ENCODE peak calls at places on chromosomes 4 and X, in eight cellular contexts. M is stimulated activated CD4-positive, alpha-beta T cell treated with anti-CD3 and anti-CD28 coated beads, Interleukin-2, amount 100 ng/mL, for 48 hours; H is T-helper 9 cell; Q is T-helper 2 cell; Z is lower leg skin; S is CD8-positive, alpha-beta memory T cell; L is skeletal muscle cell; A is LoVo. I is an unnamed sample.

GRCh38 chrX:1419545-1420355 is 27.8 kb upstream of the SLC25A6 start:
- DNase-seq in M (no peak), H (no peak), Q (no peak), Z (no peak), S (no peak), L (no peak), A (no peak), I (no peak)

GRCh38 chr4:151276787-151277557 is at the start of gene PRSS48:
- DNase-seq in M (peak), H (peak), Q (no peak), Z (no peak), S (no peak), L (peak), A (peak), I (peak)

GRCh38 chr4:932713-933070 is 432 bp downstream of the TMEM175 start:
- DNase-seq in M (no peak), H (no peak), Q (no peak), Z (no peak), S (no peak), L (no peak), A (peak), I (no peak)

GRCh38 chrX:43456906-43457305 is 199.2 kb upstream of the MAOA start:
- DNase-seq in M (no peak), H (no peak), Q (no peak), Z (no peak), S (no peak), L (no peak), A (no peak), I (no peak)

GRCh38 chr4:145433684-145434083 is 48.0 kb upstream of the SMAD1 start:
- DNase-seq in M (no peak), H (no peak), Q (no peak), Z (no peak), S (no peak), L (no peak), A (no peak), I (no peak)

GRCh38 chrX:67384403-67384802 is 159.4 kb upstream of the AR start:
- DNase-seq in M (no peak), H (no peak), Q (no peak), Z (no peak), S (no peak), L (no peak), A (no peak), I (no peak)

GRCh38 chr4:52059372-52059771 is 8.3 kb downstream of the SPATA18 start:
- DNase-seq in M (no peak), H (no peak), Q (no peak), Z (peak), S (no peak), L (peak), A (peak), I (no peak)

GRCh38 chrX:123223859-123224258 is 39.8 kb downstream of the GRIA3 start:
- DNase-seq in M (no peak), H (no peak), Q (no peak), Z (no peak), S (no peak), L (no peak), A (no peak), I (no peak)

GRCh38 chr4:54099959-54100606 is at the start of gene GSX2:
- DNase-seq in M (no peak), H (no peak), Q (no peak), Z (no peak), S (no peak), L (no peak), A (no peak), I (no peak)

GRCh38 chr4:11805837-11806236 is 377.1 kb upstream of the HS3ST1 start:
- DNase-seq in M (no peak), H (no peak), Q (no peak), Z (no peak), S (no peak), L (no peak), A (peak), I (no peak)

GRCh38 chr4:138255917-138256597 is 13.9 kb upstream of the SLC7A11 start:
- DNase-seq in M (no peak), H (no peak), Q (no peak), Z (no peak), S (no peak), L (no peak), A (no peak), I (no peak)

GRCh38 chrX:2346158-2346557 is 154.6 kb downstream of the DHRSX start:
- DNase-seq in M (no peak), H (no peak), Q (no peak), Z (no peak), S (no peak), L (no peak), A (no peak), I (no peak)

GRCh38 chrX:16488959-16489358 is 161.0 kb upstream of the S100G start:
- DNase-seq in M (no peak), H (no peak), Q (no peak), Z (no peak), S (no peak), L (no peak), A (no peak), I (no peak)

GRCh38 chr4:186203391-186203802 is 12.0 kb downstream of the CYP4V2 start:
- DNase-seq in M (no peak), H (no peak), Q (no peak), Z (no peak), S (peak), L (no peak), A (no peak), I (no peak)

GRCh38 chrX:8242431-8242830 is 71.4 kb upstream of the VCX2 start:
- DNase-seq in M (no peak), H (no peak), Q (no peak), Z (no peak), S (no peak), L (no peak), A (no peak), I (no peak)

GRCh38 chr4:80243274-80244018 is 23.0 kb upstream of the FGF5 start:
- DNase-seq in M (no peak), H (no peak), Q (no peak), Z (no peak), S (no peak), L (no peak), A (no peak), I (no peak)

GRCh38 chr4:110475881-110476818 is at the start of gene ENPEP:
- DNase-seq in M (no peak), H (no peak), Q (no peak), Z (no peak), S (no peak), L (peak), A (no peak), I (no peak)

GRCh38 chr4:76200771-76201224 is 12.8 kb downstream of the SCARB2 start:
- DNase-seq in M (no peak), H (no peak), Q (no peak), Z (no peak), S (no peak), L (no peak), A (peak), I (no peak)

GRCh38 chrX:96655947-96656623 is 28.6 kb upstream of the DIAPH2 start:
- DNase-seq in M (no peak), H (no peak), Q (no peak), Z (no peak), S (no peak), L (no peak), A (no peak), I (no peak)

GRCh38 chr4:168811793-168812651 is 198.0 kb downstream of the CBR4 start:
- DNase-seq in M (no peak), H (no peak), Q (no peak), Z (no peak), S (no peak), L (peak), A (no peak), I (no peak)

GRCh38 chrX:39903343-39903742 is 194.4 kb downstream of the BCOR start:
- DNase-seq in M (no peak), H (no peak), Q (no peak), Z (no peak), S (no peak), L (no peak), A (no peak), I (no peak)

GRCh38 chr4:17120761-17121160 is 222.3 kb upstream of the LDB2 start:
- DNase-seq in M (no peak), H (no peak), Q (no peak), Z (no peak), S (no peak), L (no peak), A (no peak), I (no peak)

GRCh38 chr4:158824425-158825274 is 55.8 kb downstream of the FNIP2 start:
- DNase-seq in M (no peak), H (no peak), Q (no peak), Z (no peak), S (no peak), L (no peak), A (peak), I (no peak)

GRCh38 chr4:6768539-6768905 is 14.0 kb upstream of the KIAA0232 start:
- DNase-seq in M (no peak), H (no peak), Q (no peak), Z (no peak), S (no peak), L (no peak), A (peak), I (no peak)

GRCh38 chr4:115972967-115973366 is 859.5 kb upstream of the NDST4 start:
- DNase-seq in M (no peak), H (no peak), Q (no peak), Z (no peak), S (no peak), L (no peak), A (no peak), I (no peak)

GRCh38 chrX:105880491-105880890 is 58.2 kb downstream of the NRK start:
- DNase-seq in M (no peak), H (no peak), Q (no peak), Z (no peak), S (no peak), L (no peak), A (no peak), I (no peak)

GRCh38 chrX:3295731-3296130 is 50.7 kb downstream of the MXRA5 start:
- DNase-seq in M (no peak), H (no peak), Q (no peak), Z (no peak), S (no peak), L (no peak), A (no peak), I (peak)

GRCh38 chr4:24475756-24476155 is 108.6 kb downstream of the DHX15 start:
- DNase-seq in M (no peak), H (no peak), Q (no peak), Z (no peak), S (no peak), L (no peak), A (no peak), I (no peak)

GRCh38 chr4:86558799-86559198 is 35.3 kb upstream of the PTPN13 start:
- DNase-seq in M (no peak), H (no peak), Q (no peak), Z (no peak), S (no peak), L (peak), A (peak), I (no peak)

GRCh38 chr4:76811604-76812412 is 86.1 kb downstream of the SOWAHB start:
- DNase-seq in M (no peak), H (no peak), Q (no peak), Z (no peak), S (no peak), L (peak), A (no peak), I (no peak)

GRCh38 chr4:124282301-124282898 is 430.1 kb downstream of the ANKRD50 start:
- DNase-seq in M (no peak), H (no peak), Q (no peak), Z (peak), S (no peak), L (no peak), A (no peak), I (no peak)

GRCh38 chr4:53043900-53044650 is 182.0 kb downstream of the RASL11B start:
- DNase-seq in M (no peak), H (no peak), Q (no peak), Z (no peak), S (no peak), L (no peak), A (no peak), I (no peak)

GRCh38 chrX:5402461-5402860 is 826.2 kb downstream of the NLGN4X start:
- DNase-seq in M (no peak), H (no peak), Q (no peak), Z (no peak), S (no peak), L (no peak), A (no peak), I (no peak)

GRCh38 chr4:140800686-140801085 is 44.5 kb upstream of the TBC1D9 start:
- DNase-seq in M (no peak), H (no peak), Q (no peak), Z (no peak), S (no peak), L (no peak), A (no peak), I (no peak)

GRCh38 chrX:108304210-108304609 is 134.0 kb downstream of the COL4A6 start:
- DNase-seq in M (no peak), H (no peak), Q (no peak), Z (no peak), S (no peak), L (no peak), A (no peak), I (no peak)

GRCh38 chr4:183838987-183839712 is 66.0 kb upstream of the STOX2 start:
- DNase-seq in M (no peak), H (no peak), Q (no peak), Z (no peak), S (no peak), L (no peak), A (no peak), I (peak)

GRCh38 chr4:110793381-110793801 is 170.5 kb upstream of the PITX2 start:
- DNase-seq in M (no peak), H (no peak), Q (no peak), Z (no peak), S (no peak), L (peak), A (peak), I (no peak)

I was measured in iPS DF 6.9.